ENCODE peak calls at places on chromosomes 7 and 10, in six cellular contexts. R, S, U, L, D and N are unnamed samples.

GRCh38 chr7:137820677-137821420 is 25.9 kb downstream of the DGKI start:
- DNase-seq in U (peak), D (no peak), L (peak), R (peak), S (peak), N (peak)

GRCh38 chr7:85927226-85927625 is 716.5 kb upstream of the GRM3 start:
- DNase-seq in L (no peak), S (no peak), R (no peak), D (no peak), U (no peak), N (no peak)

GRCh38 chr7:12692479-12693259 is 5.2 kb downstream of the ARL4A start:
- DNase-seq in L (no peak), U (no peak), S (no peak), R (no peak), D (no peak), N (no peak)

GRCh38 chr10:112335866-112336265 is 38.0 kb upstream of the ACSL5 start:
- DNase-seq in R (peak), L (no peak), U (no peak), D (no peak), S (peak), N (no peak)

GRCh38 chr7:22651534-22652243 is 75.3 kb upstream of the IL6 start:
- DNase-seq in S (no peak), U (no peak), L (no peak), R (peak), D (no peak), N (peak)

GRCh38 chr10:84237199-84238051 is 3.9 kb downstream of the LRIT1 start:
- DNase-seq in L (no peak), U (no peak), D (no peak), R (no peak), S (no peak), N (no peak)

GRCh38 chr10:132563485-132564248 is 26.1 kb downstream of the INPP5A start:
- DNase-seq in S (no peak), L (no peak), U (peak), R (no peak), D (no peak), N (no peak)

GRCh38 chr10:43202224-43202656 is 64.0 kb downstream of the CSGALNACT2 start:
- DNase-seq in D (no peak), L (no peak), U (peak), R (peak), S (peak), N (peak)

GRCh38 chr7:80918909-80919721 is at the start of gene SEMA3C:
- DNase-seq in D (peak), U (peak), L (peak), S (peak), R (peak), N (peak)

GRCh38 chr10:23656735-23657134 is 217.9 kb downstream of the OTUD1 start:
- DNase-seq in S (no peak), U (no peak), L (no peak), D (no peak), R (peak), N (no peak)

GRCh38 chr10:113802997-113803396 is 50.9 kb downstream of the DCLRE1A start:
- DNase-seq in D (no peak), R (peak), L (no peak), S (no peak), U (no peak), N (no peak)

GRCh38 chr7:132635127-132635526 is 58.9 kb upstream of the PLXNA4 start:
- DNase-seq in R (no peak), S (no peak), L (no peak), U (no peak), D (no peak), N (no peak)

GRCh38 chr7:22350466-22351328 is 6.3 kb downstream of the RAPGEF5 start:
- DNase-seq in L (no peak), S (no peak), U (no peak), D (no peak), R (peak), N (peak)

GRCh38 chr10:71719464-71720303 is at the start of gene C10orf105:
- DNase-seq in S (no peak), U (no peak), R (no peak), L (no peak), D (no peak), N (no peak)

GRCh38 chr7:106112118-106112971 is at the start of gene SYPL1:
- DNase-seq in S (peak), L (peak), R (peak), D (peak), U (peak), N (peak)

GRCh38 chr7:20199015-20199737 is 18.0 kb downstream of the MACC1 start:
- DNase-seq in D (peak), S (peak), R (peak), U (no peak), L (no peak), N (peak)

GRCh38 chr7:3598855-3599254 is 297.8 kb downstream of the SDK1 start:
- DNase-seq in L (no peak), U (no peak), S (no peak), D (no peak), R (no peak), N (no peak)

GRCh38 chr7:49001610-49002033 is 77.3 kb downstream of the CDC14C start:
- DNase-seq in U (no peak), L (no peak), D (no peak), R (peak), S (peak), N (no peak)

GRCh38 chr7:132075573-132075972 is 500.7 kb downstream of the PLXNA4 start:
- DNase-seq in R (no peak), U (no peak), D (no peak), L (no peak), S (peak), N (peak)

GRCh38 chr10:122019414-122019975 is 30.5 kb downstream of the TACC2 start:
- DNase-seq in L (no peak), S (peak), R (peak), U (no peak), D (no peak), N (no peak)

GRCh38 chr7:13910805-13911551 is 78.5 kb downstream of the ETV1 start:
- DNase-seq in R (no peak), L (no peak), U (no peak), S (no peak), D (no peak), N (no peak)

GRCh38 chr7:47185839-47186238 is 396.1 kb downstream of the TNS3 start:
- DNase-seq in D (no peak), R (no peak), L (no peak), S (no peak), U (no peak), N (no peak)

GRCh38 chr10:131320860-131321604 is 9.5 kb upstream of the TCERG1L start:
- DNase-seq in U (peak), L (no peak), S (no peak), R (no peak), D (no peak), N (no peak)

GRCh38 chr7:88037050-88037449 is 103.0 kb downstream of the ADAM22 start:
- DNase-seq in R (no peak), L (no peak), S (no peak), U (no peak), D (no peak), N (no peak)

GRCh38 chr7:39595102-39595620 is 28.2 kb upstream of the RALA start:
- DNase-seq in U (no peak), R (no peak), L (no peak), S (no peak), D (no peak), N (no peak)

GRCh38 chr10:62735464-62736188 is 68.9 kb upstream of the ADO start:
- DNase-seq in D (peak), L (no peak), U (no peak), R (peak), S (no peak), N (peak)

GRCh38 chr10:72353963-72354355 is 760 bp downstream of the DNAJB12 start:
- DNase-seq in U (peak), R (peak), L (no peak), S (no peak), D (no peak), N (peak)

GRCh38 chr7:2518101-2518500 is 1.5 kb upstream of the LFNG start:
- DNase-seq in R (no peak), U (no peak), L (no peak), D (no peak), S (peak), N (no peak)